ENCODE peak calls at places on chromosomes 4 and X, in ten cellular contexts. G is H1, A is GM23248, O is endothelial cell of umbilical vein, I is fibroblast of lung, R is DND-41, C is H9, Z is hepatocyte, S is PC-3, K is neural progenitor cell. W is an unnamed sample.

GRCh38 chrX:15146515-15146914 is 123.4 kb downstream of the ASB9 start:
- DNase-seq in Z (peak), C (peak), G (no peak), I (no peak), K (peak), A (peak), R (peak), S (peak), O (peak), W (peak)

GRCh38 chrX:124435616-124436015 is 89.3 kb downstream of the SH2D1A start:
- DNase-seq in C (no peak), K (no peak), S (no peak), O (no peak), A (no peak), R (no peak), Z (no peak), G (no peak), I (no peak), W (no peak)

GRCh38 chrX:63530654-63531053 is 179.5 kb upstream of the SPIN4 start:
- DNase-seq in C (no peak), O (no peak), I (no peak), K (no peak), A (no peak), S (no peak), R (no peak), Z (no peak), G (no peak), W (no peak)

GRCh38 chrX:133473451-133473850 is 58.2 kb upstream of the GPC4 start:
- DNase-seq in G (no peak), S (peak), Z (no peak), A (peak), O (no peak), C (no peak), K (no peak), R (no peak), I (peak), W (no peak)

GRCh38 chr4:159401791-159402380 is 299.0 kb downstream of the RAPGEF2 start:
- DNase-seq in K (peak), A (peak), Z (peak), G (no peak), I (peak), C (no peak), S (peak), O (peak), R (no peak), W (no peak)

GRCh38 chr4:127604949-127605709 is 27.6 kb upstream of the INTU start:
- DNase-seq in Z (peak), S (peak), C (peak), O (peak), K (peak), G (peak), I (peak), A (peak), R (no peak), W (peak)

GRCh38 chrX:48569958-48570357 is 4.3 kb upstream of the RBM3 start:
- DNase-seq in K (no peak), I (peak), G (no peak), C (no peak), Z (no peak), O (peak), R (no peak), S (peak), A (peak), W (no peak)

GRCh38 chr4:157957905-157958304 is 214.9 kb downstream of the GASK1B start:
- DNase-seq in I (peak), Z (no peak), R (no peak), A (no peak), O (no peak), S (no peak), K (no peak), C (no peak), G (no peak), W (no peak)

GRCh38 chr4:93605163-93605562 is 223.4 kb upstream of the ATOH1 start:
- DNase-seq in O (no peak), R (no peak), G (no peak), A (no peak), I (no peak), K (no peak), C (no peak), Z (no peak), S (peak), W (no peak)

GRCh38 chrX:152917969-152918579 is 20.2 kb downstream of the ZNF185 start:
- DNase-seq in Z (no peak), R (no peak), G (no peak), S (no peak), K (no peak), A (no peak), I (no peak), C (no peak), O (no peak), W (no peak)

GRCh38 chr4:145485120-145485519 is 3.5 kb downstream of the SMAD1 start:
- DNase-seq in I (no peak), C (no peak), G (no peak), Z (no peak), R (no peak), S (no peak), A (no peak), K (no peak), O (no peak), W (no peak)

GRCh38 chr4:102429553-102429952 is 71.6 kb upstream of the NFKB1 start:
- DNase-seq in S (peak), O (no peak), C (no peak), G (no peak), R (no peak), A (peak), K (no peak), Z (no peak), I (peak), W (no peak)

GRCh38 chr4:71830497-71831178 is 46.8 kb upstream of the GC start:
- DNase-seq in I (no peak), G (no peak), O (no peak), C (no peak), R (no peak), Z (no peak), A (no peak), S (no peak), K (no peak), W (no peak)

GRCh38 chr4:120921456-120922389 is 803 bp downstream of the PRDM5 start:
- DNase-seq in R (no peak), G (no peak), O (peak), K (peak), A (peak), C (peak), S (peak), Z (peak), I (peak), W (no peak)

GRCh38 chr4:38188631-38189101 is 228.5 kb downstream of the PTTG2 start:
- DNase-seq in R (no peak), G (no peak), S (peak), K (no peak), O (no peak), Z (no peak), A (peak), C (no peak), I (no peak), W (no peak)

GRCh38 chr4:7960790-7961655 is 21.4 kb upstream of the AFAP1 start:
- DNase-seq in Z (peak), O (peak), G (no peak), S (peak), C (no peak), K (no peak), A (peak), R (peak), I (peak), W (peak)

GRCh38 chr4:107647591-107647990 is 72.4 kb downstream of the PAPSS1 start:
- DNase-seq in I (peak), R (no peak), S (no peak), C (no peak), O (no peak), G (no peak), K (no peak), Z (no peak), A (no peak), W (no peak)

GRCh38 chr4:85496933-85497332 is 22.0 kb downstream of the ARHGAP24 start:
- DNase-seq in O (peak), G (no peak), S (peak), K (no peak), I (peak), R (no peak), A (peak), Z (no peak), C (no peak), W (no peak)

GRCh38 chr4:164396439-164396838 is 357.5 kb upstream of the SMIM31 start:
- DNase-seq in K (peak), S (peak), Z (peak), A (no peak), R (no peak), C (no peak), G (no peak), I (peak), O (no peak), W (no peak)

GRCh38 chr4:61194601-61195000 is 5.5 kb upstream of the ADGRL3 start:
- DNase-seq in Z (no peak), C (no peak), S (no peak), R (no peak), I (no peak), K (no peak), O (no peak), A (no peak), G (no peak), W (no peak)

GRCh38 chr4:26183017-26183416 is 137.8 kb upstream of the RBPJ start:
- DNase-seq in C (no peak), A (peak), I (peak), K (no peak), G (no peak), Z (no peak), R (no peak), S (peak), O (no peak), W (no peak)

GRCh38 chr4:56731857-56732256 is 50.8 kb upstream of the HOPX start:
- DNase-seq in R (no peak), A (no peak), K (no peak), O (no peak), I (no peak), Z (peak), S (no peak), C (no peak), G (no peak), W (no peak)

GRCh38 chrX:6184900-6185515 is 43.7 kb downstream of the NLGN4X start:
- DNase-seq in A (no peak), K (no peak), S (no peak), G (no peak), C (no peak), Z (no peak), O (no peak), I (peak), R (no peak), W (peak)

GRCh38 chr4:68283714-68284113 is 38.2 kb upstream of the TMPRSS11B start:
- DNase-seq in Z (no peak), S (peak), I (no peak), A (no peak), O (no peak), K (no peak), C (no peak), R (no peak), G (no peak), W (no peak)

GRCh38 chr4:158015241-158015640 is 157.6 kb downstream of the GASK1B start:
- DNase-seq in S (peak), R (no peak), C (no peak), O (peak), A (peak), I (peak), G (no peak), K (no peak), Z (no peak), W (no peak)

DNA sequence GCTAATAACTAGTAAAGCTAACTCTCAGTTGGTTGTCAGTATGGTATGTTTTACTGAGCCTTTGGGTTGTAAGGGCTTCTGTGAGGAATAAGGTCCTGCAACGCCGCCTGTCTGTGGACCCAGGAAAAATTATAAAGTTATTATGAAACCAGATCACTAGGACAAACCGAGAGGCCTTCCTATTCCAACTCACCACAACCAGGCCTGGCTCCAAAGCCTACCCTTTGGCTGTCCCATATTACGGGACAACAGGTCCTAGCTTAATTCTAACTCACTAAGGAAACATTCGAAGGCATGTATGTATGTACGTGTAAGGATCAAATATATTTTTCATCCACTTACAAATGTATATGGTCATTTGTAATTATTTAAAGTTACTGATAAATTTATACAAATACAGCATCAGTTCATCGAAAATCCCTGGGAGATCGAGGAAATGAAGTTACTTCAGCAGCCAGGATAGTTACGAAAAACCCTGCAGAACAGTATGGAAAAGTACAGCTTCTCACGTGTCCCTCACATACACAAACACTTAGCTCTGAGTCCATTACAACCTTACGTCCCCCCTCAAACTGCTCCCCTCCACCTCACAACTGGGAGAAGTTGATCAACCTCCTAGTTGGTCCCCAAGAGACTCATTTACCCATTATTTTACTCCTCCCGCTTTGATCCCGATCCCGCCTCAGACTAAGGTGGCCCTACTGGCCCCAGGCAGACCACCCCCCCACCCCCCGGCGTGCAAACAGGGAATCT is 1.2 kb downstream of the ANKRD17 start:
- DNase-seq in G (no peak), O (peak), C (peak), R (peak), Z (peak), S (peak), A (peak), I (peak), K (peak), W (peak)
- H2AFZ ChIP-seq in G (no peak), O (no peak), C (no peak), R (peak), Z (peak), S (peak), A (peak), I (no peak), K (no peak), W (no peak)

DNA sequence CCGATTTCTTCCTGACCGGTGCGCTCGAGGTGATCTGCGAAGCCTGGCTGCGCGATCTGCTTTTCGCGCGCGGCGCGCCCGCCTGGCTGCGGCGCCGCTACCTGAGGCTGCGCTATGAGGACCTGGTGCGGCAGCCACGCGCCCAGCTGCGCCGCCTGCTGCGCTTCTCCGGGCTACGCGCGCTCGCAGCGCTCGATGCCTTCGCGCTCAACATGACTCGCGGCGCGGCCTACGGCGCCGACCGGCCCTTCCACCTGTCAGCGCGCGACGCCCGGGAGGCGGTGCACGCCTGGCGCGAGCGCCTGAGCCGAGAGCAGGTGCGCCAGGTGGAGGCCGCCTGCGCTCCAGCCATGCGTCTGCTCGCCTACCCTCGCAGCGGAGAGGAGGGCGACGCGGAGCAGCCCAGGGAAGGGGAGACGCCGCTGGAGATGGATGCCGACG is 1.4 kb downstream of the CHST7 start:
- DNase-seq in K (peak), G (no peak), O (peak), Z (peak), A (peak), C (peak), I (peak), R (no peak), S (no peak), W (no peak)
- H3K27ac ChIP-seq in K (no peak), G (no peak), O (no peak), Z (no peak), A (no peak), C (no peak), I (no peak), R (no peak), S (no peak), W (no peak)

DNA sequence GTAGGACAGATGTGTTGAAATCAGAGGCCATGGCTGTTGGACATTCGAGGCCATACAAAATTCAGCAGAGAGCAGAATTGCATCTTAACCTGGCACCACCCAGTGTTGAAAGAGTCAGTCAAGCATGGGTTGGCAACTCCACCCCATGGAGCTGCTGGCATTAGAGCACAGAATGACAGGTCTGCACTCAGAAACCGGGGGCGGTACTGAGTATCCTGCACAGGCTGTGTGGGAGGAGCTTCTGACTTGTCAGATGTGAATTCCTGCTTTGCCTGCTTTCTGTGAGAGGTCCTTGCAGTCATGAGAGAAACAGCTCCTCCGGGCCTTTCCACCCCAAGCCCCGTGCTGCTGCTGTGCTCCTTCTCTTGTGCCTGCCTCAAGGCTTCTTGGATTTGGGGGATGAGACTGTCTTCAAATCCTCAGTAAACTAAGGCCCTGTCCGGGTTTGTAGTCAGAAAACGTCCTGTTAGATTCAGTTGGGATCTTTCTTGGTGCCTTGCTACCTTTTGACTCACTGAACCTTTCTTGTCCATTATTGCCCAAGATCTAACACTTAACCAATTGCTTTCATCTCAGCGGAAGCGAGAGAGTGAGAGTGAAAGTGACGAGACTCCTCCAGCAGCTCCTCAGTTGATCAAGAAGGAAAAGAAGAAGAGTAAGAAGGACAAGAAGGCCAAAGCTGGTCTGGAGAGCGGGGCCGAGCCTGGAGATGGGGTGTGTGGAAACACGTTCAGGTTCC is 13.1 kb downstream of the DKC1 start:
- DNase-seq in A (peak), C (no peak), G (no peak), I (peak), O (no peak), K (no peak), S (peak), R (peak), Z (no peak), W (no peak)
- H2AFZ ChIP-seq in A (no peak), C (no peak), G (no peak), I (no peak), O (no peak), K (no peak), S (no peak), R (no peak), Z (no peak), W (no peak)

DNA sequence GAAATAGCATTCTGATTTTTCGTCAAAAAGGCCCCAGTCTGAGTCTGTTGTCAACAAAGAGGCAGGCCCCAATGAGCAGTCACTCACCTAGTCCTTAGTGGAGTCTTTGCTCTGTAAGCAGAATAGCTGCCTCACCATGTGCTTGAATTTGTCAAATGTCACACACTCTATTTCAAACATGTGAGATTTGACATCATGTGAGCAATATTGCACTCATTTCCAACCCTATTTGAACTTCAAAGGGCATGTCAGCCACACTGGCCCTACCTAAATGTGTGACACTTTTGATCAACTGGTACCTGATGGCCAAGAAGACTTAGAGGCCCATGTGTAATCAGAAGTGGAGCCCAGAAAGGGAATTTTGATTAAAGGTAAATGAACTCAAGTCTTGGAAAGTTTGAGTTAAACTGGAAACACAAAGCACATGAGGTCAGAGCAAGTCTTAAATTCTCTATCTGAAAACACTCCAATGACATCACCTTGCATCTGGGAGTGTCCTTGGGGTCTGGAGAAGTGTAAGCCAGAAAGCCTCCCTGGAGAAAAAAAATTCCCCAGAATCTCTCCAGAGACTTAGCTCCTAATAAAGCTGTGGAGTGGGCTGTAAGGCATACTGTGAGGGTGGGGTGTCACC is 59.5 kb upstream of the PLAC1 start:
- DNase-seq in I (peak), O (no peak), Z (no peak), R (no peak), G (no peak), C (no peak), K (no peak), S (peak), A (peak), W (no peak)
- H3K27ac ChIP-seq in I (peak), O (peak), Z (peak), R (no peak), G (no peak), C (no peak), K (no peak), S (peak), A (peak), W (no peak)

GRCh38 chrX:120468825-120469525 is at the start of gene LAMP2:
- DNase-seq in C (peak), Z (peak), A (peak), G (peak), R (peak), O (peak), K (peak), I (peak), S (peak), W (peak)
- H2AFZ ChIP-seq in C (no peak), Z (peak), A (peak), G (no peak), R (peak), O (peak), K (peak), I (no peak), S (peak), W (peak)